ENCODE peak calls at places on chromosomes 11 and 22, in eight cellular contexts. J is body of pancreas, W is K562, R is A549, O is right lobe of liver, I is heart left ventricle, K is HCT116, S is IMR-90. E is an unnamed sample.

GRCh38 chr11:15714641-15715399 is 600.1 kb downstream of the INSC start:
- DNase-seq in J (no peak), W (no peak), R (no peak), O (no peak), I (no peak), K (no peak), S (peak; percentile 60), E (no peak)

GRCh38 chr11:61540528-61540927 is 32.0 kb downstream of the LRRC10B start:
- DNase-seq in J (no peak), W (peak; percentile 22), R (no peak), O (no peak), I (no peak), K (no peak), S (no peak), E (no peak)

GRCh38 chr22:21947040-21948014 is 5.3 kb downstream of the PPM1F start:
- DNase-seq in J (no peak), W (peak; percentile 99), R (peak; percentile 22), O (no peak), I (no peak), K (no peak), S (peak; percentile 71), E (no peak)

GRCh38 chr22:38353701-38354100 is 36.5 kb upstream of the CSNK1E start:
- DNase-seq in J (no peak), W (no peak), R (no peak), O (no peak), I (no peak), K (no peak), S (no peak), E (no peak)

GRCh38 chr11:61505106-61505505 is 3.4 kb upstream of the LRRC10B start:
- DNase-seq in J (no peak), W (no peak), R (no peak), O (no peak), I (no peak), K (no peak), S (no peak), E (no peak)

GRCh38 chr11:3894128-3894731 is 38.8 kb downstream of the STIM1 start:
- DNase-seq in J (no peak), W (peak; percentile 56), R (no peak), O (no peak), I (peak; percentile 50), K (no peak), S (peak; percentile 22), E (no peak)

GRCh38 chr11:60840711-60841430 is 1.0 kb upstream of the CCDC86 start:
- DNase-seq in J (no peak), W (no peak), R (no peak), O (no peak), I (peak; percentile 65), K (no peak), S (peak; percentile 94), E (peak; percentile 53)

GRCh38 chr11:19163627-19164026 is 38.2 kb downstream of the CSRP3 start:
- DNase-seq in J (no peak), W (peak; percentile 38), R (no peak), O (no peak), I (no peak), K (no peak), S (no peak), E (no peak)

GRCh38 chr11:79940976-79941735 is 500.3 kb upstream of the TENM4 start:
- DNase-seq in J (no peak), W (no peak), R (no peak), O (no peak), I (no peak), K (no peak), S (peak; percentile 82), E (no peak)

GRCh38 chr11:62152245-62153086 is 28.7 kb downstream of the INCENP start:
- DNase-seq in J (no peak), W (no peak), R (no peak), O (no peak), I (no peak), K (no peak), S (no peak), E (no peak)

GRCh38 chr22:44870021-44870420 is 117.6 kb downstream of the ARHGAP8 start:
- DNase-seq in J (no peak), W (peak; percentile 60), R (peak; percentile 63), O (peak; percentile 27), I (no peak), K (peak; percentile 19), S (peak; percentile 49), E (no peak)

GRCh38 chr11:116109228-116109627 is 605.0 kb upstream of the CADM1 start:
- DNase-seq in J (no peak), W (peak; percentile 15), R (peak; percentile 16), O (no peak), I (no peak), K (peak; percentile 10), S (peak; percentile 44), E (no peak)

GRCh38 chr11:43580735-43581369 is 99.7 kb upstream of the HSD17B12 start:
- DNase-seq in J (no peak), W (peak; percentile 15), R (no peak), O (no peak), I (no peak), K (no peak), S (peak; percentile 24), E (no peak)

GRCh38 chr11:92627615-92628201 is 341.7 kb upstream of the MTNR1B start:
- DNase-seq in J (no peak), W (no peak), R (no peak), O (no peak), I (no peak), K (no peak), S (peak; percentile 31), E (no peak)

GRCh38 chr11:86814775-86815174 is 14.4 kb downstream of the PRSS23 start:
- DNase-seq in J (no peak), W (no peak), R (no peak), O (no peak), I (no peak), K (no peak), S (peak; percentile 67), E (no peak)

GRCh38 chr11:110710520-110711381 is 1.5 kb downstream of the ARHGAP20 start:
- DNase-seq in J (peak; percentile 30), W (no peak), R (no peak), O (peak; percentile 73), I (peak; percentile 20), K (no peak), S (peak; percentile 51), E (peak; percentile 54)

GRCh38 chr11:118921121-118921928 is 4.4 kb downstream of the BCL9L start:
- DNase-seq in J (peak; percentile 73), W (peak; percentile 35), R (peak; percentile 89), O (peak; percentile 86), I (no peak), K (no peak), S (peak; percentile 88), E (peak; percentile 84)

GRCh38 chr11:33272338-33273107 is 15.3 kb downstream of the HIPK3 start:
- DNase-seq in J (no peak), W (peak; percentile 25), R (no peak), O (no peak), I (no peak), K (no peak), S (no peak), E (no peak)
- TF ChIP-seq POLR2A in J (no peak), W (no peak), R (no peak), O (no peak), I (no peak), K (no peak), S (no peak), E (no peak)

GRCh38 chr11:553949-554398 is 6.6 kb downstream of the LMNTD2 start:
- DNase-seq in J (no peak), W (no peak), R (no peak), O (no peak), I (no peak), K (no peak), S (no peak), E (no peak)
- H3K4me1 ChIP-seq in J (peaks cover 26% of the 10 kb centered on the region), W (peaks cover 99% of the 10 kb centered on the region), R (peaks cover 14% of the 10 kb centered on the region), O (peaks cover 10% of the 10 kb centered on the region), I (peaks cover 18% of the 10 kb centered on the region), K (peaks cover 20% of the 10 kb centered on the region), S (peaks cover 2% of the 10 kb centered on the region), E (peaks cover 4% of the 10 kb centered on the region)

GRCh38 chr11:67311051-67311555 is 7.8 kb downstream of the SSH3 start:
- DNase-seq in J (no peak), W (no peak), R (no peak), O (no peak), I (no peak), K (no peak), S (no peak), E (no peak)

GRCh38 chr11:67311556-67312082 is 8.3 kb downstream of the SSH3 start:
- DNase-seq in J (no peak), W (peak; percentile 48), R (no peak), O (no peak), I (no peak), K (no peak), S (no peak), E (no peak)

GRCh38 chr11:67313125-67313890 is 10.0 kb downstream of the SSH3 start:
- DNase-seq in J (no peak), W (no peak), R (no peak), O (no peak), I (no peak), K (no peak), S (no peak), E (no peak)

GRCh38 chr11:67314218-67314617 is 10.9 kb downstream of the SSH3 start:
- DNase-seq in J (no peak), W (no peak), R (no peak), O (no peak), I (no peak), K (no peak), S (no peak), E (no peak)

DNA sequence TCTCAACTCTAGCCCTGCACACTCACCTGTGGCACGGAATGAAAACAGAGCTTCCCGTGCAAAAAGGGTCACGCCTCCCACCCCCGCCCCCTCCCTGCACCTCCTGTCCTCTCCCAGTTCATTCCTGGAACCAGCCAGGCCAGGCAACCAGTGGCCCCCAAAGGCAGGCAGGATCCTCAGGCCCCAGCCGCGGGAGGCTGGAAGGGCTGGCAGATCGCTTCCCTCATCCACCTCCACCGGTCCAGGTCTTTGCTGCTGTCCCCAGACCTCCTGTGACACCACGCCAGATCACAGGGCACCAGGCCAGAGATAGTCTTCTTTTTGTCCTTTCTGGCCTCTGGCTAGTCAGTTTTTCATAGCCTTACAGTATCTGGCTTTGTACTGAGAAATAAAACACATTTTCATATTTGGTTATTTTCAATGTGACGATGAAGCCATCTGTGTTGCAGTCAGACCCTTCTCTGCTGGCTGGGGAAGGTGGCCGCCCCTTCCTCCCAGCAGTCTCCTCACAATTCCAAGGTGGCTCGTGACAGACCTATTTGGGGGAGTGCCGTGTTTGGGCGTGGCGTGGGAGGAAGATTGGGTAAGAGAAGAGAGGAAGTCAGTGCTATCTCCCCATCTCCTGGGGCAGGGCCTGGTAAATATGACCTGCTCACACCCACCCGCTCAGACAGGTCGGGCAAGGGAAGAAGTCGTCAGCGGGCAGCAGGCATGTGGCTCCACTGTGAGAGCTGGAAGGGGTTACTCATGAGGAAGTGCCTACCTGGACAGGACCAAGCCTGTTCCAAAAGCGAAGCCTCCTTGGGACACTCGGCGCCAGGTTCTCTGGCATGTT is 9.1 kb downstream of the SSH3 start:
- DNase-seq in J (no peak), W (peak; percentile 87), R (peak; percentile 57), O (no peak), I (peak; percentile 30), K (no peak), S (no peak), E (no peak)
- TF ChIP-seq POLR2A in J (no peak), W (peak; percentile 64), R (no peak), O (no peak), I (no peak), K (no peak), S (no peak), E (no peak)

DNA sequence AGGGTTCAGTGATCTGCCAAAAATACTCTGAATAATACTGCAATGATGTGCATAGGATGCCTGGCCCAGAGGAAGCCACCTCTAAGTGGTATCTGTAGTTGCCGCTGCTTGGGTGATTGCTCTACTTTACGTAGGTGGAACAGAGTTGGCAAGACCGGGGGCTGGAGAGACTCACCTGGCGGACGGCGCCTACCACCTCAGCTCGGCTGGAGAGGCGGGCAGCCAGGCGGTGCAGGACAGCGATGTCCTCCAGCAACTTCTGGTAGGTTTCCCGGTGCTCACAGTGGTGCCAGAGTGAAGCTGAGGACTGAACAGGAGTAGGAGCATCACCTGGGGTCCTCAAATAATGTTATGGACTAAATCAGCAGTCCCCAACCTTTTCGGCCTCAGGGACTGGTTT is 34.5 kb upstream of the LYVE1 start:
- DNase-seq in J (no peak), W (no peak), R (no peak), O (no peak), I (no peak), K (no peak), S (no peak), E (no peak)
- H3K4me1 ChIP-seq in J (no peaks in the 10 kb centered on the region), W (peaks cover 9% of the 10 kb centered on the region), R (no peaks in the 10 kb centered on the region), O (no peaks in the 10 kb centered on the region), I (peaks cover 87% of the 10 kb centered on the region), K (peaks cover 11% of the 10 kb centered on the region), S (peaks cover 46% of the 10 kb centered on the region), E (peaks cover 15% of the 10 kb centered on the region)

E was measured in ovary.